ENCODE peak calls at places on chromosomes 12 and 14, in seven cellular contexts. T is left lung; I is suprapubic skin; E is upper lobe of right lung; U is naive thymus-derived CD4-positive, alpha-beta T cell; L is A549; O is heart left ventricle. R is an unnamed sample.

GRCh38 chr14:99969673-99970322 is 95.4 kb upstream of the EVL start:
- DNase-seq in I (no peak), E (no peak), O (no peak), T (no peak), L (no peak), U (no peak), R (no peak)

GRCh38 chr14:96304956-96305355 is 48.9 kb downstream of the BDKRB1 start:
- DNase-seq in I (no peak), E (no peak), L (no peak), U (no peak), T (no peak), O (no peak), R (no peak)

GRCh38 chr12:98998697-98999299 is 353.7 kb downstream of the APAF1 start:
- DNase-seq in T (no peak), O (no peak), L (peak), U (no peak), E (no peak), I (no peak), R (no peak)

GRCh38 chr14:22124071-22124613 is 450.5 kb upstream of the OR4E1 start:
- DNase-seq in E (no peak), L (no peak), U (no peak), T (no peak), O (no peak), I (no peak), R (no peak)

GRCh38 chr12:20646239-20646827 is 48.8 kb upstream of the SLCO1C1 start:
- DNase-seq in T (no peak), L (peak), E (no peak), O (no peak), U (no peak), I (no peak), R (no peak)

GRCh38 chr14:28757790-28758189 is 8.8 kb upstream of the FOXG1 start:
- DNase-seq in E (no peak), O (no peak), L (no peak), I (no peak), T (no peak), U (no peak), R (no peak)

GRCh38 chr14:103391048-103391447 is 5.8 kb downstream of the MARK3 start:
- DNase-seq in T (no peak), U (peak), O (no peak), E (no peak), I (no peak), L (peak), R (no peak)

GRCh38 chr12:68559246-68559645 is 51.5 kb upstream of the RAP1B start:
- DNase-seq in U (no peak), L (no peak), T (no peak), O (no peak), E (no peak), I (no peak), R (no peak)

GRCh38 chr14:77316872-77317271 is 3.8 kb downstream of the POMT2 start:
- DNase-seq in E (no peak), O (no peak), L (no peak), T (no peak), U (no peak), I (no peak), R (no peak)

GRCh38 chr14:50977863-50978520 is 33.7 kb upstream of the PYGL start:
- DNase-seq in T (no peak), I (no peak), U (no peak), L (no peak), E (no peak), O (no peak), R (no peak)

GRCh38 chr14:105059035-105059916 is 6.0 kb downstream of the GPR132 start:
- DNase-seq in L (no peak), U (peak), I (no peak), E (peak), O (no peak), T (peak), R (no peak)

GRCh38 chr14:95235351-95235750 is 78.0 kb upstream of the DICER1 start:
- DNase-seq in E (no peak), O (no peak), L (no peak), U (no peak), T (no peak), I (no peak), R (no peak)

GRCh38 chr14:102580552-102581110 is 11.8 kb upstream of the RCOR1 start:
- DNase-seq in E (no peak), T (no peak), O (no peak), I (no peak), L (no peak), U (no peak), R (no peak)

GRCh38 chr14:71698698-71699097 is 233.5 kb upstream of the RGS6 start:
- DNase-seq in E (no peak), T (no peak), I (no peak), U (no peak), L (no peak), O (no peak), R (no peak)

GRCh38 chr12:123445388-123446344 is 9.2 kb upstream of the RILPL2 start:
- DNase-seq in I (no peak), T (peak), U (no peak), L (no peak), E (peak), O (peak), R (no peak)

GRCh38 chr12:130752692-130753230 is 36.7 kb upstream of the RIMBP2 start:
- DNase-seq in I (no peak), L (no peak), E (no peak), U (no peak), T (no peak), O (no peak), R (no peak)

GRCh38 chr14:102344084-102344483 is 18.6 kb downstream of the CINP start:
- DNase-seq in O (no peak), E (no peak), T (no peak), U (no peak), L (no peak), I (no peak), R (no peak)

GRCh38 chr12:51528852-51529545 is 62.0 kb upstream of the SCN8A start:
- DNase-seq in U (no peak), I (no peak), O (no peak), L (no peak), E (no peak), T (no peak), R (no peak)

DNA sequence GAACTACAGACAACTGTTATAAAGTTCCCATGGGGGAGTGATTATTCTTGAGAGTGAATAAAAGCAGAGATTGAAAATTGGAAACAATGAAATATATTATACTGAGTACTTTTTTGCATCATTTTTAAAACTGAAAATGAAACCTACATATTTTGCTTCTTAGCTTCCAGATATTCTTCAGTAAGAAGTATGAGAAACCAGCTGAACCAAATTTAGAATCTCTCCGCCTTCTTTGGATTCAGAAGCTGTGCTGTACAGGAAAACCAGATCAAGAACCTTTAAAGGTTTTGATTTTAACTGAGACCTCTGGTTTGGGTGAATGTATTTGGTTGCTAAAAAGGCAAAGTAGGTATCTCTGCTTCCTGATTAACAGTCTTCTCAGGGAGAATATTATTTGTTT is 109.4 kb downstream of the AKAP6 start:
- DNase-seq in O (no peak), E (no peak), U (no peak), L (no peak), I (no peak), T (no peak), R (no peak)
- H3K4me3 ChIP-seq in O (no peak), E (no peak), U (no peak), L (no peak), I (no peak), T (no peak), R (no peak)

GRCh38 chr12:63845726-63846125 is 1.2 kb downstream of the SRGAP1 start:
- DNase-seq in E (no peak), L (no peak), U (no peak), O (no peak), I (no peak), T (no peak), R (no peak)
- H3K4me3 ChIP-seq in E (peak), L (peak), U (no peak), O (peak), I (peak), T (peak), R (no peak)

GRCh38 chr14:36818212-36818611 is 156.6 kb downstream of the PAX9 start:
- DNase-seq in O (no peak), L (no peak), T (no peak), I (no peak), E (no peak), U (no peak), R (no peak)

GRCh38 chr14:36820111-36820709 is 158.6 kb downstream of the PAX9 start:
- DNase-seq in U (no peak), T (no peak), I (no peak), O (no peak), E (no peak), L (no peak), R (no peak)

GRCh38 chr14:36817071-36817930 is 155.6 kb downstream of the PAX9 start:
- DNase-seq in I (no peak), L (no peak), E (no peak), O (no peak), U (no peak), T (no peak), R (no peak)

GRCh38 chr14:36820901-36821300 is 159.2 kb downstream of the PAX9 start:
- DNase-seq in O (no peak), E (no peak), I (no peak), L (no peak), U (no peak), T (no peak), R (no peak)

GRCh38 chr14:36818794-36819384 is 157.2 kb downstream of the PAX9 start:
- DNase-seq in I (no peak), L (no peak), E (no peak), T (no peak), U (no peak), O (no peak), R (no peak)
- H3K4me3 ChIP-seq in I (no peak), L (no peak), E (no peak), T (no peak), U (no peak), O (no peak), R (no peak)

GRCh38 chr12:116273813-116274551 is 3.5 kb downstream of the MED13L start:
- DNase-seq in O (no peak), U (no peak), L (no peak), T (no peak), I (no peak), E (no peak), R (no peak)
- H3K4me3 ChIP-seq in O (no peak), U (no peak), L (peak), T (peak), I (peak), E (peak), R (no peak)

DNA sequence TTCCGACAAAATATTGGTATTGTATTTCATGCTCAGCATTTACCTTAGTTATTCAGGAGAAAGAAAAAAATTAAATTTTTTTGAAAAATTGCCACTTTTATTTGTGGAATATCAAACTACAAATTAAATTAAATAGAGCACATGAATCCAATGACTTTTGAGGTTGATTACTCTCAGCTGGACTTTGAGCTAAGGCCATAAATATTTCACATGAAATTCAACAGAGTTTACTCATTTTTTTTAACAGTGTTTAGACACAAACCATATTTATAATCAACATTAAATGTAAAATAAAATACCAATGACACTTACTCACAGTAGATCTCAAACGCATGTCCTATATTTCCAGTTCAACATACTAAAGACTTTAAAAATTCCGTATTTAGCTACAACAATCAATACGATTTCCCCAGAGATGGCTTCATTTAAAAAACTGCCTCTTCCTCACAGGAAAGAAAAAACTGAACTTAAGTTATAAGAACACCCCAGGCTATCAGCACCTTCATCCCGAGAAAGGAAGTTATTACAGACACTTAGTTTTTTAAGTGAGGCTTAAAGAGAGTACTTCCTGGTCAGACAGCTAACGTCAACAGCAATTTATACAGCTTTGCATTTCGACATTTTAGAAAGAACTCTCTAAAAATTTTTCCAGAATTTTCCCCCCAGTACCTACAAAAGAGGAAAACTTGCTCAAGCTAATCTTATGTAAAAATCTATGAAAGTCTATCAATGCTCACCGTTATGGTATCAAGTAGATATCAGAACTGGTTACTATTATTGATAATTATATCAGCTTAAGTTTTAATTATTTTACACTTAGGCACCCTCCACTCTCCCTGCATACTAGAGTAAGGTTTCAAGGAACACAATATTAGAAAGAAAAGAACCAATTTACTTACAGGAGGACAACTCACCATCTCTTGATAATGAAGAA is 13.8 kb downstream of the TAOK3 start:
- DNase-seq in O (no peak), E (no peak), L (no peak), I (no peak), U (no peak), T (no peak), R (no peak)
- H3K4me3 ChIP-seq in O (no peak), E (peak), L (peak), I (peak), U (peak), T (peak), R (peak)

GRCh38 chr12:89710873-89711179 is 2.2 kb upstream of the ATP2B1 start:
- DNase-seq in O (no peak), L (no peak), U (no peak), E (no peak), I (no peak), T (no peak), R (no peak)
- H3K4me3 ChIP-seq in O (no peak), L (peak), U (no peak), E (peak), I (peak), T (peak), R (peak)

GRCh38 chr12:81757731-81758325 is 1.3 kb downstream of the PPFIA2 start:
- DNase-seq in O (no peak), L (no peak), U (no peak), T (no peak), I (no peak), E (no peak), R (no peak)

GRCh38 chr12:81759215-81759991 is at the start of gene PPFIA2:
- DNase-seq in U (peak), E (peak), I (peak), L (no peak), O (peak), T (peak), R (no peak)

DNA sequence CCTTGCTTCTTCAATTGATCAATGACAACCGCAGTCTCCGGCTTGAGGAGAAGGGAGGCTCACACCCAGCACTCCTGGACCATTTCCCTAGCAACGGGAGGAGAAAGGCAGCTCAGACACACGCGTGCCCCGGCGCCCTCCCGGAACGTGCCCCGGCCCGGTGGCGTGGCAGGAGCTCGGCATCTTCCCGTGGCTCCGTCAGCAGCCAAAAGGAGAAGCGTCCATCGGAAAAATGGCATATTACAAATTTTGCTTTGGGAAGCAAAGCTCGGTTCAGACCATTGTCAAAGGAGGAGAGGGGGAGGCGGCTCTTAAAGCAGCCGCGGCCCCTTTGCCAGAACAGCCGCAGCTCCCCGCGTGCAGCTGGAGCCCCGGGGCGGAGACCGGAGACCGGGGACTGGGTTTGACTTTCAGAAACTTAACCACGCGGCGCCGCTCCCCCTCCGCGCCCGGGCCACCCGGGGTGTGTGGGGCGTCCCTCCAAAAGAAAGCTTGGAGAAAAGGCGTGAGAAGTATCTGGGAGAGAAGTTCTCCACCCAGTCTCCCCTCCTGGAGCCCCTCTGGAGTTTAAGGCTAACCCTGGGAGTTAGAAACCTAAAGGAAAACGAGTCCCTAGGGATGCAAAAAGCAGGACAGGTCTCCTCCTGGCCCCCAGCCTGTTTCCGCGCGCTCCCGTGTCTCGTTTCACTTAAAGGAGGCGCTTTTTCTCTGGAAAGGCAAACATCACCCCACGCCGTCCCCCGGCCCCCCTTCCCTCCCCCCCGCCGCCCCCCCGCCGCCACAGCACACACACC is 532 bp downstream of the PPFIA2 start:
- DNase-seq in T (no peak), E (peak), U (peak), O (no peak), I (no peak), L (no peak), R (no peak)
- H3K4me3 ChIP-seq in T (peak), E (peak), U (peak), O (peak), I (peak), L (peak), R (no peak)

R was measured in GM12864.